ENCODE peak calls at places on chromosomes 13 and 19, in nine cellular contexts. J is cardiac muscle cell; H is activated CD8-positive, alpha-beta T cell treated with anti-CD3 and anti-CD28 coated beads for 36 hours; X is heart left ventricle; S is BJ; M is fibroblast of lung; T is mesothelial cell of epicardium; Z is heart right ventricle; K is tibial nerve. E is an unnamed sample.

GRCh38 chr19:20664917-20665781 is 3.8 kb upstream of the ZNF626 start:
- DNase-seq in M (peak), T (no peak), Z (peak), K (no peak), S (no peak), H (no peak), X (peak), J (peak), E (no peak)

GRCh38 chr13:113837554-113838355 is 26.1 kb downstream of the GAS6 start:
- DNase-seq in H (no peak), M (peak), S (peak), J (peak), T (no peak), X (peak), K (peak), Z (peak), E (peak)

GRCh38 chr19:18364826-18365528 is 21.0 kb upstream of the GDF15 start:
- DNase-seq in S (peak), J (peak), K (peak), M (peak), T (peak), Z (peak), X (peak), H (peak), E (peak)

GRCh38 chr13:110186221-110186838 is 120.6 kb downstream of the COL4A1 start:
- DNase-seq in H (no peak), Z (no peak), T (no peak), S (no peak), J (no peak), K (no peak), M (no peak), X (no peak), E (no peak)

GRCh38 chr19:42328854-42329253 is 3.4 kb downstream of the MEGF8 start:
- DNase-seq in S (no peak), Z (no peak), T (no peak), M (no peak), X (no peak), H (no peak), K (no peak), J (no peak), E (no peak)

GRCh38 chr19:17721821-17722220 is 2.5 kb downstream of the MAP1S start:
- DNase-seq in K (no peak), Z (peak), H (peak), J (no peak), T (no peak), M (no peak), S (no peak), X (peak), E (peak)

GRCh38 chr13:90732049-90732448 is 615.4 kb upstream of the MIR17HG start:
- DNase-seq in M (no peak), Z (no peak), H (peak), S (no peak), T (no peak), J (no peak), K (no peak), X (no peak), E (no peak)

GRCh38 chr13:107466326-107466725 is 749.0 kb downstream of the LIG4 start:
- DNase-seq in M (no peak), S (no peak), T (no peak), J (no peak), H (no peak), X (no peak), K (no peak), Z (no peak), E (peak)

GRCh38 chr19:50814883-50815282 is 8.7 kb downstream of the KLK1 start:
- DNase-seq in J (no peak), Z (no peak), S (no peak), X (no peak), H (no peak), M (no peak), T (no peak), K (no peak), E (no peak)

GRCh38 chr13:77696006-77696862 is 1.3 kb upstream of the SLAIN1 start:
- DNase-seq in T (no peak), X (no peak), K (no peak), J (peak), M (no peak), S (no peak), Z (no peak), H (no peak), E (no peak)

GRCh38 chr19:41161903-41162302 is 31.1 kb upstream of the CYP2S1 start:
- DNase-seq in M (no peak), Z (no peak), X (no peak), J (no peak), H (no peak), K (no peak), S (no peak), T (no peak), E (no peak)
- TF ChIP-seq CTCF in M (no peak), Z (no peak), X (no peak), J (peak), H (no peak), K (no peak), S (no peak), T (no peak), E (no peak)

DNA sequence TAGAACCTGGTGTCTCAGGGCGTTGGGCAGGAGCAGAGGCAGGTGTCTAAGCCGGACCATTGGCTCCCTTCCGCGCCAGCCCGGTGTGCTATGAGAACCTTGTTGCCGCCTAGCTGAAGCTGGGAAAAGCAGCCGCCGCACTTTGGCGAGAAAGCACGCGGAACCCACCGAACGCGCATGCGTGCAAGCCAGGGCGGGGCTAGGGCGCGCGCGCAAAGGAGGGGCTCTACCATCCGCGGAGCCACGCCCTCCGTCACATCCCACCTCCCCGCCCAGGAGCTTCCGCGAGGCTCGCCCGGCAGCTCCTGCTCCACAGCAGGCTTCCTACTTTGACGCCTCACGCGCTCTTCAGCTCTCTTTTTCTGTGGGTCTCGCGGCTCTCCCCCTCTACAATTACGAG is 51.3 kb downstream of the WDR87 start:
- DNase-seq in H (peak), J (no peak), M (peak), Z (peak), T (no peak), S (no peak), X (peak), K (no peak), E (peak)
- TF ChIP-seq CTCF in H (no peak), J (no peak), M (no peak), Z (no peak), T (no peak), S (no peak), X (no peak), K (no peak), E (no peak)

GRCh38 chr13:44448373-44448772 is 74.7 kb downstream of the SERP2 start:
- DNase-seq in S (no peak), Z (no peak), H (no peak), T (no peak), X (no peak), M (no peak), J (no peak), K (no peak), E (no peak)

GRCh38 chr13:44448875-44449274 is 75.3 kb downstream of the SERP2 start:
- DNase-seq in J (no peak), H (no peak), M (no peak), Z (no peak), T (no peak), S (no peak), X (no peak), K (no peak), E (no peak)

GRCh38 chr13:44449999-44450821 is 76.6 kb downstream of the SERP2 start:
- DNase-seq in H (no peak), T (no peak), Z (no peak), X (no peak), S (no peak), M (no peak), K (no peak), J (no peak), E (no peak)

GRCh38 chr13:44451109-44451508 is 77.5 kb downstream of the SERP2 start:
- DNase-seq in S (no peak), Z (no peak), T (no peak), H (no peak), K (no peak), X (no peak), M (peak), J (no peak), E (peak)

DNA sequence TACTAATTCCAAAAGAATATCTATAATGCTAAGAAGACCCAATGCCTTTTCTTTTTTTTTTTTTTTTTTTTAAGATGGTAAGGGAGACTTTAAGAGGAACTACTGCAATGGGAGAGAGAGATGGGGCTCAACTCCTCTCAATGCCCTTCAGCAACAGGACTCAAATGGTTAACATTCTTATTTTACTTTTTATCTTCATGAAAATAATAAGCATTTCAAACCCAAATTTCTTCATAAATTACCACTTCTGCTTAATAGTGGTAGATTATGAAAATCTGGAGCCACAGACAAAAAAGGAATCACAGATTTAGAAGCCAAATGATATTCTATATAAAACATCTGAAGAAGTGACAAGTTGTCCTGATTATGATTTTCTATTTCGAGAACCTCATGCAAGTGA is 74.2 kb downstream of the SERP2 start:
- DNase-seq in H (no peak), M (no peak), T (no peak), Z (no peak), K (no peak), X (no peak), S (no peak), J (no peak), E (no peak)
- TF ChIP-seq CTCF in H (no peak), M (no peak), T (no peak), Z (no peak), K (no peak), X (no peak), S (no peak), J (no peak), E (no peak)

GRCh38 chr19:2269244-2270156 is 12.5 kb downstream of the PEAK3 start:
- DNase-seq in K (peak), S (peak), J (peak), X (peak), Z (peak), M (peak), T (peak), H (peak), E (peak)
- TF ChIP-seq CTCF in K (no peak), S (no peak), J (no peak), X (no peak), Z (no peak), M (no peak), T (no peak), H (no peak), E (no peak)

GRCh38 chr19:317710-318508 is 26.7 kb downstream of the MIER2 start:
- DNase-seq in T (no peak), X (no peak), J (no peak), K (no peak), S (no peak), H (no peak), M (no peak), Z (no peak), E (no peak)
- TF ChIP-seq CTCF in T (no peak), X (no peak), J (no peak), K (no peak), S (no peak), H (no peak), M (no peak), Z (no peak), E (no peak)

GRCh38 chr19:13825489-13826475 is 30.5 kb downstream of the ZSWIM4 start:
- DNase-seq in X (no peak), H (no peak), J (peak), K (no peak), T (no peak), Z (no peak), S (no peak), M (no peak), E (no peak)
- TF ChIP-seq CTCF in X (no peak), H (peak), J (no peak), K (no peak), T (no peak), Z (no peak), S (peak), M (no peak), E (peak)

E was measured in IMR-90.